ENCODE peak calls at places on chromosome 1, in eight cellular contexts. C is HCEC 1CT; A is CD4-positive, alpha-beta T cell; N is Right ventricle myocardium inferior; B is head of caudate nucleus; Y is T follicular helper cell; F is OCI-LY7; K is central memory CD4-positive, alpha-beta T cell. D is an unnamed sample.

GRCh38 chr1:27153549-27153886 is 1.4 kb downstream of the SLC9A1 start:
- DNase-seq in C (no peak), A (no peak), N (no peak), B (no peak), Y (no peak), F (peak), K (no peak), D (no peak)

GRCh38 chr1:232542633-232543032 is 87.3 kb downstream of the SIPA1L2 start:
- DNase-seq in C (no peak), A (no peak), N (no peak), B (no peak), Y (no peak), F (no peak), K (no peak), D (no peak)

GRCh38 chr1:3924871-3925655 is 25.0 kb upstream of the C1orf174 start:
- DNase-seq in C (no peak), A (no peak), N (peak), B (no peak), Y (no peak), F (no peak), K (no peak), D (no peak)

GRCh38 chr1:165884690-165885304 is 57.4 kb downstream of the UCK2 start:
- DNase-seq in C (no peak), A (no peak), N (no peak), B (no peak), Y (no peak), F (peak), K (no peak), D (no peak)

GRCh38 chr1:41381691-41382530 is 20.7 kb downstream of the FOXO6 start:
- DNase-seq in C (no peak), A (no peak), N (no peak), B (no peak), Y (no peak), F (no peak), K (no peak), D (peak)

GRCh38 chr1:207088731-207089626 is at the start of gene C4BPB:
- DNase-seq in C (no peak), A (no peak), N (no peak), B (no peak), Y (no peak), F (no peak), K (peak), D (peak)

GRCh38 chr1:15866696-15867687 is 19.5 kb downstream of the SPEN start:
- DNase-seq in C (no peak), A (no peak), N (no peak), B (no peak), Y (no peak), F (no peak), K (no peak), D (no peak)

GRCh38 chr1:244102051-244102450 is 51.0 kb downstream of the ZBTB18 start:
- DNase-seq in C (no peak), A (no peak), N (no peak), B (no peak), Y (no peak), F (no peak), K (no peak), D (no peak)

GRCh38 chr1:15833069-15833679 is 14.3 kb upstream of the SPEN start:
- DNase-seq in C (peak), A (peak), N (peak), B (peak), Y (peak), F (no peak), K (peak), D (peak)

GRCh38 chr1:101237229-101237837 is 514 bp downstream of the S1PR1 start:
- DNase-seq in C (peak), A (no peak), N (no peak), B (no peak), Y (no peak), F (no peak), K (peak), D (peak)

GRCh38 chr1:214422137-214422671 is 129.2 kb downstream of the PTPN14 start:
- DNase-seq in C (peak), A (no peak), N (no peak), B (no peak), Y (no peak), F (no peak), K (no peak), D (no peak)